ENCODE peak calls at places on chromosomes 11 and 22, in nine cellular contexts. One of them, this sample, is unnamed.

GRCh38 chr11:27085605-27086004 is 45.0 kb downstream of the BBOX1 start:
- DNase-seq in foreskin melanocyte: no peak
- DNase-seq in astrocyte of the spinal cord: no peak
- DNase-seq in HEK293T: no peak
- DNase-seq in activated B cell treated with CpG ODN at 0.5 μM for 24 hours: no peak
- DNase-seq in stimulated activated CD4-positive, alpha-beta T cell treated with anti-CD3 and anti-CD28 coated beads, Interleukin-12 subunit alpha, Interleukin-12 subunit beta, amount 100 ng/mL, for 24 hours: no peak
- DNase-seq in non-pigmented ciliary epithelial cell: no peak
- DNase-seq in adipocyte: peak
- DNase-seq in fibroblast of lung: no peak
- DNase-seq in this sample: no peak

GRCh38 chr11:123301696-123302400 is 106.8 kb upstream of the CLMP start:
- DNase-seq in foreskin melanocyte: peak
- DNase-seq in astrocyte of the spinal cord: peak
- DNase-seq in HEK293T: peak
- DNase-seq in activated B cell treated with CpG ODN at 0.5 μM for 24 hours: peak
- DNase-seq in stimulated activated CD4-positive, alpha-beta T cell treated with anti-CD3 and anti-CD28 coated beads, Interleukin-12 subunit alpha, Interleukin-12 subunit beta, amount 100 ng/mL, for 24 hours: peak
- DNase-seq in non-pigmented ciliary epithelial cell: no peak
- DNase-seq in adipocyte: peak
- DNase-seq in fibroblast of lung: no peak
- DNase-seq in this sample: peak

GRCh38 chr22:43313497-43314474 is 29.4 kb downstream of the SCUBE1 start:
- DNase-seq in foreskin melanocyte: no peak
- DNase-seq in astrocyte of the spinal cord: peak
- DNase-seq in HEK293T: peak
- DNase-seq in activated B cell treated with CpG ODN at 0.5 μM for 24 hours: no peak
- DNase-seq in stimulated activated CD4-positive, alpha-beta T cell treated with anti-CD3 and anti-CD28 coated beads, Interleukin-12 subunit alpha, Interleukin-12 subunit beta, amount 100 ng/mL, for 24 hours: no peak
- DNase-seq in non-pigmented ciliary epithelial cell: no peak
- DNase-seq in adipocyte: no peak
- DNase-seq in fibroblast of lung: no peak
- DNase-seq in this sample: no peak

GRCh38 chr22:47618180-47618579 is 855.7 kb downstream of the TBC1D22A start:
- DNase-seq in foreskin melanocyte: no peak
- DNase-seq in astrocyte of the spinal cord: no peak
- DNase-seq in HEK293T: no peak
- DNase-seq in activated B cell treated with CpG ODN at 0.5 μM for 24 hours: peak
- DNase-seq in stimulated activated CD4-positive, alpha-beta T cell treated with anti-CD3 and anti-CD28 coated beads, Interleukin-12 subunit alpha, Interleukin-12 subunit beta, amount 100 ng/mL, for 24 hours: no peak
- DNase-seq in non-pigmented ciliary epithelial cell: no peak
- DNase-seq in adipocyte: no peak
- DNase-seq in fibroblast of lung: no peak
- DNase-seq in this sample: no peak

GRCh38 chr11:116217006-116217405 is 555.8 kb downstream of the BUD13 start:
- DNase-seq in foreskin melanocyte: peak
- DNase-seq in astrocyte of the spinal cord: peak
- DNase-seq in HEK293T: peak
- DNase-seq in activated B cell treated with CpG ODN at 0.5 μM for 24 hours: no peak
- DNase-seq in stimulated activated CD4-positive, alpha-beta T cell treated with anti-CD3 and anti-CD28 coated beads, Interleukin-12 subunit alpha, Interleukin-12 subunit beta, amount 100 ng/mL, for 24 hours: peak
- DNase-seq in non-pigmented ciliary epithelial cell: no peak
- DNase-seq in adipocyte: peak
- DNase-seq in fibroblast of lung: peak
- DNase-seq in this sample: peak

GRCh38 chr11:1291295-1292017 is 18.0 kb downstream of the TOLLIP start:
- DNase-seq in foreskin melanocyte: no peak
- DNase-seq in astrocyte of the spinal cord: no peak
- DNase-seq in HEK293T: no peak
- DNase-seq in activated B cell treated with CpG ODN at 0.5 μM for 24 hours: no peak
- DNase-seq in stimulated activated CD4-positive, alpha-beta T cell treated with anti-CD3 and anti-CD28 coated beads, Interleukin-12 subunit alpha, Interleukin-12 subunit beta, amount 100 ng/mL, for 24 hours: no peak
- DNase-seq in non-pigmented ciliary epithelial cell: no peak
- DNase-seq in adipocyte: no peak
- DNase-seq in fibroblast of lung: no peak
- DNase-seq in this sample: no peak

GRCh38 chr11:61912991-61913698 is 4.2 kb downstream of the RAB3IL1 start:
- DNase-seq in foreskin melanocyte: no peak
- DNase-seq in astrocyte of the spinal cord: no peak
- DNase-seq in HEK293T: no peak
- DNase-seq in activated B cell treated with CpG ODN at 0.5 μM for 24 hours: peak
- DNase-seq in stimulated activated CD4-positive, alpha-beta T cell treated with anti-CD3 and anti-CD28 coated beads, Interleukin-12 subunit alpha, Interleukin-12 subunit beta, amount 100 ng/mL, for 24 hours: no peak
- DNase-seq in non-pigmented ciliary epithelial cell: no peak
- DNase-seq in adipocyte: no peak
- DNase-seq in fibroblast of lung: no peak
- DNase-seq in this sample: no peak

GRCh38 chr11:128776434-128777284 is 82.8 kb downstream of the FLI1 start:
- DNase-seq in foreskin melanocyte: no peak
- DNase-seq in astrocyte of the spinal cord: peak
- DNase-seq in HEK293T: peak
- DNase-seq in activated B cell treated with CpG ODN at 0.5 μM for 24 hours: no peak
- DNase-seq in stimulated activated CD4-positive, alpha-beta T cell treated with anti-CD3 and anti-CD28 coated beads, Interleukin-12 subunit alpha, Interleukin-12 subunit beta, amount 100 ng/mL, for 24 hours: no peak
- DNase-seq in non-pigmented ciliary epithelial cell: no peak
- DNase-seq in adipocyte: peak
- DNase-seq in fibroblast of lung: peak
- DNase-seq in this sample: no peak

GRCh38 chr11:3932698-3933097 is 77.2 kb downstream of the STIM1 start:
- DNase-seq in foreskin melanocyte: no peak
- DNase-seq in astrocyte of the spinal cord: no peak
- DNase-seq in HEK293T: no peak
- DNase-seq in activated B cell treated with CpG ODN at 0.5 μM for 24 hours: no peak
- DNase-seq in stimulated activated CD4-positive, alpha-beta T cell treated with anti-CD3 and anti-CD28 coated beads, Interleukin-12 subunit alpha, Interleukin-12 subunit beta, amount 100 ng/mL, for 24 hours: no peak
- DNase-seq in non-pigmented ciliary epithelial cell: no peak
- DNase-seq in adipocyte: no peak
- DNase-seq in fibroblast of lung: no peak
- DNase-seq in this sample: no peak

GRCh38 chr11:65487467-65488272 is 11.2 kb upstream of the MALAT1 start:
- DNase-seq in foreskin melanocyte: peak
- DNase-seq in astrocyte of the spinal cord: peak
- DNase-seq in HEK293T: peak
- DNase-seq in activated B cell treated with CpG ODN at 0.5 μM for 24 hours: no peak
- DNase-seq in stimulated activated CD4-positive, alpha-beta T cell treated with anti-CD3 and anti-CD28 coated beads, Interleukin-12 subunit alpha, Interleukin-12 subunit beta, amount 100 ng/mL, for 24 hours: no peak
- DNase-seq in non-pigmented ciliary epithelial cell: peak
- DNase-seq in adipocyte: peak
- DNase-seq in fibroblast of lung: peak
- DNase-seq in this sample: peak

GRCh38 chr11:73931039-73931645 is 19.7 kb upstream of the DNAJB13 start:
- DNase-seq in foreskin melanocyte: peak
- DNase-seq in astrocyte of the spinal cord: peak
- DNase-seq in HEK293T: peak
- DNase-seq in activated B cell treated with CpG ODN at 0.5 μM for 24 hours: no peak
- DNase-seq in stimulated activated CD4-positive, alpha-beta T cell treated with anti-CD3 and anti-CD28 coated beads, Interleukin-12 subunit alpha, Interleukin-12 subunit beta, amount 100 ng/mL, for 24 hours: no peak
- DNase-seq in non-pigmented ciliary epithelial cell: peak
- DNase-seq in adipocyte: peak
- DNase-seq in fibroblast of lung: peak
- DNase-seq in this sample: peak

GRCh38 chr22:45237065-45237990 is 3.4 kb downstream of the KIAA0930 start:
- DNase-seq in foreskin melanocyte: no peak
- DNase-seq in astrocyte of the spinal cord: no peak
- DNase-seq in HEK293T: no peak
- DNase-seq in activated B cell treated with CpG ODN at 0.5 μM for 24 hours: no peak
- DNase-seq in stimulated activated CD4-positive, alpha-beta T cell treated with anti-CD3 and anti-CD28 coated beads, Interleukin-12 subunit alpha, Interleukin-12 subunit beta, amount 100 ng/mL, for 24 hours: no peak
- DNase-seq in non-pigmented ciliary epithelial cell: no peak
- DNase-seq in adipocyte: no peak
- DNase-seq in fibroblast of lung: no peak
- DNase-seq in this sample: no peak

GRCh38 chr11:102989379-102990047 is 34.0 kb upstream of the MMP13 start:
- DNase-seq in foreskin melanocyte: no peak
- DNase-seq in astrocyte of the spinal cord: peak
- DNase-seq in HEK293T: no peak
- DNase-seq in activated B cell treated with CpG ODN at 0.5 μM for 24 hours: no peak
- DNase-seq in stimulated activated CD4-positive, alpha-beta T cell treated with anti-CD3 and anti-CD28 coated beads, Interleukin-12 subunit alpha, Interleukin-12 subunit beta, amount 100 ng/mL, for 24 hours: no peak
- DNase-seq in non-pigmented ciliary epithelial cell: no peak
- DNase-seq in adipocyte: peak
- DNase-seq in fibroblast of lung: peak
- DNase-seq in this sample: no peak

This sample was measured in NT2/D1.